ENCODE peak calls at places on chromosome 5, in nine cellular contexts. L, N, Y, S, U, W, P, R and I are unnamed samples.

GRCh38 chr5:172779968-172780350 is 9.0 kb upstream of the DUSP1 start:
- DNase-seq in N (no peak), P (no peak), W (no peak), R (peak), L (no peak), S (no peak), Y (no peak), U (no peak), I (no peak)

GRCh38 chr5:145247745-145248040 is 587.4 kb downstream of the PRELID2 start:
- DNase-seq in N (no peak), P (no peak), L (no peak), Y (no peak), R (no peak), U (no peak), S (no peak), W (no peak), I (no peak)

GRCh38 chr5:174520420-174521396 is 203.7 kb upstream of the MSX2 start:
- DNase-seq in R (no peak), L (peak), Y (no peak), N (no peak), P (no peak), U (no peak), W (no peak), S (peak), I (no peak)

GRCh38 chr5:173835131-173835530 is 53.0 kb upstream of the CPEB4 start:
- DNase-seq in N (no peak), P (no peak), W (no peak), R (no peak), Y (no peak), S (no peak), U (no peak), L (no peak), I (no peak)

GRCh38 chr5:15013654-15014463 is 142.3 kb upstream of the ANKH start:
- DNase-seq in P (no peak), Y (no peak), S (peak), W (no peak), L (peak), R (no peak), N (no peak), U (no peak), I (peak)

GRCh38 chr5:150789943-150790611 is 11.5 kb downstream of the SMIM3 start:
- DNase-seq in S (no peak), Y (peak), L (peak), P (no peak), N (peak), W (peak), R (no peak), U (no peak), I (no peak)

GRCh38 chr5:88732862-88733261 is 150.1 kb downstream of the MEF2C start:
- DNase-seq in S (no peak), Y (no peak), U (no peak), P (no peak), W (no peak), L (no peak), N (no peak), R (no peak), I (no peak)

GRCh38 chr5:150298701-150299451 is 3.8 kb downstream of the ARSI start:
- DNase-seq in Y (no peak), U (no peak), R (no peak), W (no peak), N (no peak), P (no peak), S (no peak), L (no peak), I (peak)

GRCh38 chr5:124365491-124365890 is 380.9 kb downstream of the ZNF608 start:
- DNase-seq in P (no peak), S (peak), W (no peak), R (no peak), U (no peak), L (no peak), Y (no peak), N (no peak), I (no peak)

GRCh38 chr5:112757468-112758208 is 20.0 kb downstream of the APC start:
- DNase-seq in N (peak), U (no peak), L (peak), R (no peak), W (no peak), Y (no peak), S (no peak), P (no peak), I (no peak)

GRCh38 chr5:59637878-59638580 is 255.5 kb downstream of the PDE4D start:
- DNase-seq in Y (no peak), R (no peak), P (no peak), N (no peak), S (no peak), L (no peak), U (no peak), W (no peak), I (no peak)

GRCh38 chr5:156927545-156927944 is 35.5 kb downstream of the TIMD4 start:
- DNase-seq in R (no peak), S (no peak), Y (no peak), N (no peak), W (no peak), P (no peak), L (no peak), U (no peak), I (no peak)

GRCh38 chr5:82760856-82761255 is 316.3 kb downstream of the TMEM167A start:
- DNase-seq in L (no peak), R (no peak), S (no peak), Y (no peak), W (no peak), U (no peak), P (no peak), N (no peak), I (no peak)

GRCh38 chr5:38207343-38207742 is 51.0 kb upstream of the EGFLAM start:
- DNase-seq in W (no peak), N (no peak), S (no peak), Y (no peak), P (no peak), U (no peak), R (no peak), L (peak), I (no peak)

GRCh38 chr5:21663082-21663481 is 1190.1 kb downstream of the CDH12 start:
- DNase-seq in U (no peak), Y (no peak), L (no peak), N (no peak), W (no peak), R (no peak), P (no peak), S (no peak), I (no peak)

GRCh38 chr5:11595045-11595444 is 309.2 kb downstream of the CTNND2 start:
- DNase-seq in R (no peak), P (no peak), L (no peak), Y (no peak), W (no peak), N (no peak), S (no peak), U (no peak), I (no peak)

GRCh38 chr5:1727571-1727970 is 72.1 kb downstream of the MRPL36 start:
- DNase-seq in U (no peak), Y (no peak), S (no peak), R (no peak), N (no peak), P (peak), L (no peak), W (no peak), I (no peak)

GRCh38 chr5:119243888-119244287 is 111.9 kb upstream of the TNFAIP8 start:
- DNase-seq in N (no peak), R (no peak), P (no peak), S (no peak), W (no peak), Y (no peak), L (no peak), U (no peak), I (no peak)

GRCh38 chr5:159878988-159879471 is 37.3 kb upstream of the ADRA1B start:
- DNase-seq in Y (no peak), R (peak), U (peak), N (no peak), L (no peak), S (peak), W (peak), P (no peak), I (peak)

GRCh38 chr5:91632871-91633270 is 249.8 kb upstream of the ARRDC3 start:
- DNase-seq in R (no peak), N (no peak), U (no peak), Y (no peak), L (no peak), P (no peak), S (no peak), W (no peak), I (no peak)

GRCh38 chr5:180670586-180671359 is 21.4 kb upstream of the FLT4 start:
- DNase-seq in L (peak), U (no peak), W (no peak), S (peak), N (peak), P (no peak), Y (no peak), R (no peak), I (no peak)

GRCh38 chr5:157308826-157309465 is 43.0 kb downstream of the CYFIP2 start:
- DNase-seq in S (no peak), P (no peak), U (no peak), L (no peak), W (no peak), Y (no peak), R (no peak), N (peak), I (no peak)

GRCh38 chr5:94691947-94692346 is 73.5 kb downstream of the SLF1 start:
- DNase-seq in U (no peak), Y (no peak), N (no peak), P (no peak), S (no peak), R (no peak), L (no peak), W (no peak), I (no peak)

GRCh38 chr5:40572359-40572758 is 107.4 kb upstream of the PTGER4 start:
- DNase-seq in R (no peak), S (no peak), W (no peak), P (no peak), L (no peak), Y (no peak), N (no peak), U (no peak), I (no peak)

GRCh38 chr5:50744761-50745160 is 78.3 kb downstream of the PARP8 start:
- DNase-seq in N (peak), Y (no peak), L (no peak), W (no peak), R (no peak), P (no peak), U (no peak), S (no peak), I (no peak)

GRCh38 chr5:150017606-150018005 is 17.1 kb downstream of the HMGXB3 start:
- DNase-seq in U (no peak), W (no peak), L (no peak), Y (no peak), R (no peak), N (no peak), P (no peak), S (no peak), I (no peak)

GRCh38 chr5:174829511-174829864 is 105.1 kb downstream of the MSX2 start:
- DNase-seq in W (no peak), L (no peak), P (no peak), S (no peak), N (no peak), R (no peak), U (no peak), Y (no peak), I (no peak)

GRCh38 chr5:41445937-41446563 is 64.4 kb downstream of the PLCXD3 start:
- DNase-seq in R (no peak), P (no peak), U (no peak), N (no peak), Y (no peak), L (no peak), W (no peak), S (no peak), I (no peak)

GRCh38 chr5:98458004-98458403 is 315.5 kb upstream of the RGMB start:
- DNase-seq in Y (no peak), S (no peak), W (no peak), P (no peak), R (no peak), L (no peak), U (no peak), N (no peak), I (no peak)

GRCh38 chr5:63963080-63963735 is 963 bp upstream of the HTR1A start:
- DNase-seq in W (no peak), S (peak), R (peak), U (no peak), L (peak), N (peak), P (no peak), Y (no peak), I (no peak)

GRCh38 chr5:159412284-159413046 is 82.2 kb upstream of the IL12B start:
- DNase-seq in N (peak), R (no peak), Y (peak), U (peak), W (no peak), L (no peak), P (peak), S (no peak), I (no peak)

GRCh38 chr5:35198096-35198495 is 32.2 kb downstream of the PRLR start:
- DNase-seq in R (peak), Y (no peak), W (peak), N (no peak), U (peak), L (no peak), S (peak), P (no peak), I (no peak)

GRCh38 chr5:54965806-54966205 is 19.6 kb downstream of the ESM1 start:
- DNase-seq in N (no peak), L (no peak), P (no peak), U (no peak), W (no peak), R (no peak), Y (no peak), S (no peak), I (no peak)

GRCh38 chr5:54964405-54964804 is 21.0 kb downstream of the ESM1 start:
- DNase-seq in N (no peak), R (no peak), W (no peak), P (no peak), S (no peak), Y (no peak), U (no peak), L (no peak), I (no peak)

GRCh38 chr5:54975701-54976100 is 9.7 kb downstream of the ESM1 start:
- DNase-seq in L (no peak), P (no peak), U (no peak), Y (no peak), N (no peak), R (no peak), S (no peak), W (no peak), I (no peak)

GRCh38 chr5:54969242-54969641 is 16.2 kb downstream of the ESM1 start:
- DNase-seq in S (no peak), U (no peak), Y (no peak), W (no peak), L (no peak), R (no peak), N (no peak), P (no peak), I (no peak)

DNA sequence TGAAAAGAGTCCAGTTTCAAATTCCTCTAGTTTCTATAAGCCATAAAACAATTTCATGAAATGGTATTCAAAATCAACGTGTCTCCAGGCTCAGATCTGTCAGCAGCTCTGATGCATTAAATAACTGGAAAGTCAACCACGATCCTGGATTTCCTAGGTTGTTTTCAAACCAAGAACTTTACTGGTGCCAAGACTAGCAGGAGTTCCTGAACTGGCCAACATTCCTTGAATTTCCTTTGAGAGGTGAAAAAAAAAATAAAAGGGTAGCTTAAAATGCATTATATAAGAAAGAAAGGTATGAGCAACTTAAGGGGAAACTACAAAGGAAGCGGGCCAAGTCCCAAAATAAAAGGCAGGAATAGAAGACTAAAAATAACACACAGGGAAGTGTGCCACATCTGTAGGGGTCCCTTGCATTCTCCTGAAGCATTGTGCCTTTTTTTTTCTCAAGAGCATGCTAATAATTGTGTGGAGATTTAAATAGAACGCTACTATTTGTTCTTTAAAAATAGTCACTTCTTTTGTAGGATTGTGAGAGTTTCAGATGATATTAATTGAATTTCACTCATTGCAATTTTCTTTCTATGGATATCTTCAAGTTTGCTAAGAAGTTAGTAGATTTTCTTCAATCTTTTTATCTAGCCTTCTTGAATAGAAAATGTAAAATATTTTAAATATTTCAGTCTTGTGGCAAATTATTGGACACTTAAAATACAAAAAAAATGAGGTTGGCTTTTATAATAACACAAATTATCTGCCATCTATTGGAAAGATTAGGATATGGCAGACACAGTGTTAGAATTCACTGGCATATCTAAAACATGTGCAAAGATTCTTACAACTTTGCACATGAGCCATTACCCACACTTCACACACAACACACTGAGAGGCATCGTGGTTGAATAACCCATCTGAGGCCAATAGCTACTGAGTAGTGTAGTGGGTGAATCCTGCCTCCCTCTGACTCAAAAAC is 15.3 kb downstream of the ESM1 start:
- DNase-seq in L (no peak), N (no peak), S (no peak), R (no peak), W (no peak), Y (no peak), P (no peak), U (no peak), I (no peak)
- TF ChIP-seq CTCF in L (no peak), N (no peak), S (no peak), R (no peak), W (no peak), Y (no peak), P (no peak), U (no peak), I (no peak)

GRCh38 chr5:66494437-66494836 is 101.8 kb upstream of the MAST4 start:
- DNase-seq in Y (no peak), S (peak), N (no peak), P (no peak), R (no peak), W (no peak), U (no peak), L (no peak), I (no peak)
- TF ChIP-seq CTCF in Y (no peak), S (no peak), N (peak), P (peak), R (no peak), W (no peak), U (no peak), L (peak), I (peak)

GRCh38 chr5:132426525-132427138 is 57.1 kb downstream of the SLC22A5 start:
- DNase-seq in S (no peak), R (peak), P (peak), W (peak), N (no peak), Y (peak), U (peak), L (no peak), I (no peak)
- TF ChIP-seq CTCF in S (no peak), R (no peak), P (no peak), W (peak), N (peak), Y (peak), U (no peak), L (peak), I (no peak)

GRCh38 chr5:139806726-139807646 is 11.4 kb downstream of the PSD2 start:
- DNase-seq in W (peak), S (no peak), N (no peak), P (no peak), R (no peak), L (no peak), U (peak), Y (no peak), I (no peak)

GRCh38 chr5:139807647-139808030 is 12.0 kb downstream of the PSD2 start:
- DNase-seq in Y (no peak), R (no peak), S (no peak), P (no peak), W (peak), L (no peak), N (no peak), U (no peak), I (no peak)

GRCh38 chr5:139810341-139811075 is 14.9 kb downstream of the PSD2 start:
- DNase-seq in S (no peak), W (peak), L (no peak), P (no peak), R (no peak), Y (no peak), N (no peak), U (peak), I (no peak)

GRCh38 chr5:139809331-139809810 is 13.8 kb downstream of the PSD2 start:
- DNase-seq in L (no peak), W (peak), Y (no peak), N (no peak), P (no peak), U (peak), S (no peak), R (no peak), I (no peak)

GRCh38 chr5:139808481-139809330 is 13.1 kb downstream of the PSD2 start:
- DNase-seq in N (no peak), R (no peak), Y (no peak), S (peak), W (peak), U (peak), L (no peak), P (no peak), I (no peak)
- TF ChIP-seq CTCF in N (no peak), R (no peak), Y (no peak), S (no peak), W (no peak), U (no peak), L (no peak), P (no peak), I (no peak)

GRCh38 chr5:33227746-33228145 is 213.0 kb upstream of the TARS1 start:
- DNase-seq in U (no peak), Y (no peak), L (no peak), N (no peak), S (no peak), R (no peak), W (no peak), P (no peak), I (no peak)
- TF ChIP-seq CTCF in U (no peak), Y (no peak), L (no peak), N (no peak), S (no peak), R (no peak), W (no peak), P (no peak), I (no peak)

DNA sequence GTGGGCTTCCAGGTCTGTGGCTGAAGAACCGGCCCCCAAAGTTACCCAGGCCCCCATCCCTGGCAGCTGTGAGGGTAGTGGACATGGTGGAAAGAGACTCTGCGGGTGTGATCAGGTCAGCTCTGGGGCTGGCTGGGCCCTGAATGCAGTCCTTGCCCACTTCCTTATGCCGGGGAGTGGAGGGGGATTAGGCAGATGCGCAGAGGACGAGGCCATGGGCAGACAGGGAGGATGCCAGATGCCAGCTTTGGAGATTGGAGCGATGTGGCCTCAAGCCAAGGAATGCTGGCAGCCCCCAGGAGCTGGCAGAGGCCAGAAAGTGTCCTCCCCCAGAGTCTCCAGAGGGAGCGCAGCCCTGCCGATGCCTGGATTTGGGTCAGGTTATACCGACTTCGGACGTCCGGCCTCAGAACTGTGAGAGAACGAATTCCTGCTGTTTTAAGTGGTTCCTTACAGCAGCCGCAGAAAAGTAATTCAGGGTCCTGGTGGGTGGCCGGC is 69.8 kb downstream of the ADAMTS2 start:
- DNase-seq in Y (no peak), W (no peak), P (peak), N (no peak), S (no peak), R (peak), L (no peak), U (peak), I (no peak)
- TF ChIP-seq CTCF in Y (no peak), W (no peak), P (no peak), N (no peak), S (no peak), R (no peak), L (no peak), U (no peak), I (no peak)

GRCh38 chr5:4698596-4698995 is 441.5 kb upstream of the ADAMTS16 start:
- DNase-seq in S (no peak), N (no peak), R (no peak), P (no peak), U (no peak), W (no peak), L (no peak), Y (no peak), I (no peak)

GRCh38 chr5:4700886-4701285 is 439.2 kb upstream of the ADAMTS16 start:
- DNase-seq in S (no peak), Y (no peak), N (no peak), W (no peak), L (no peak), U (no peak), P (no peak), R (no peak), I (no peak)

GRCh38 chr5:4699592-4699991 is 440.5 kb upstream of the ADAMTS16 start:
- DNase-seq in N (no peak), S (no peak), Y (no peak), L (no peak), P (no peak), U (no peak), W (no peak), R (no peak), I (no peak)

DNA sequence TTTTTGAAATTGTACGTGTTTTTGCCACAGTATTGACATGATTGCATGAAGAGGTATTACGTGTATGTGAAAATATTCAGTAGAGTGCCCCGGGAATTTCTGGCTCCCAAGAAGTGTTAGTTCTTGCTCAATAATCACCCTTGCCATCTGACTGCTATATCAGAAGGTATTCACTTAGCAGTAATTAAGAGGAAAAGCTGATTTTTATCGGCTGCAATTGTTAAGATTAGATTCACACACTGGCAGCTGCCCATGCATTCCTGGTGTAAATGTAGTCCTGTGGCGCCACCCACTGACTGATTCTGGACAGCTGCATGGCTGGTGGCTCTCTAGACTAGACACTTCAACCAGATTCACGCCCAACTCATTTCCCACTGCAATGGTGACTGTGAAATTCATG is 440.0 kb upstream of the ADAMTS16 start:
- DNase-seq in U (no peak), Y (no peak), P (no peak), W (peak), N (no peak), L (no peak), S (peak), R (no peak), I (no peak)
- TF ChIP-seq CTCF in U (no peak), Y (no peak), P (no peak), W (no peak), N (peak), L (no peak), S (peak), R (no peak), I (peak)